ENCODE peak calls at places on chromosomes 6 and 20, in nine cellular contexts. E, C, Y, S, Z, R, B, P and N are unnamed samples. For H3K4me1, the result is how much of the 10 kb centered on the place peaks cover.

GRCh38 chr6:5995705-5996686 is 10.7 kb downstream of the NRN1 start:
- DNase-seq in E (peak), C (peak), Y (no peak), S (peak), Z (no peak), R (no peak), B (no peak), P (peak), N (no peak)

GRCh38 chr6:164014716-164015484 is 600.4 kb downstream of the QKI start:
- DNase-seq in E (no peak), C (no peak), Y (no peak), S (no peak), Z (no peak), R (peak), B (no peak), P (no peak), N (no peak)

GRCh38 chr20:9498322-9498721 is 16.1 kb upstream of the LAMP5 start:
- DNase-seq in E (no peak), C (no peak), Y (no peak), S (no peak), Z (no peak), R (no peak), B (no peak), P (peak), N (no peak)

GRCh38 chr20:19973920-19974620 is 43.1 kb upstream of the NAA20 start:
- DNase-seq in E (no peak), C (no peak), Y (peak), S (peak), Z (peak), R (no peak), B (no peak), P (peak), N (no peak)

GRCh38 chr20:4418141-4418540 is 303.6 kb upstream of the PRND start:
- DNase-seq in E (no peak), C (no peak), Y (no peak), S (no peak), Z (no peak), R (no peak), B (no peak), P (no peak), N (no peak)

GRCh38 chr6:170444811-170445211 is 108.3 kb downstream of the PSMB1 start:
- DNase-seq in E (no peak), C (no peak), Y (no peak), S (no peak), Z (no peak), R (no peak), B (no peak), P (no peak), N (no peak)

GRCh38 chr6:85443720-85444119 is 6.2 kb upstream of the NT5E start:
- DNase-seq in E (no peak), C (no peak), Y (no peak), S (no peak), Z (no peak), R (no peak), B (no peak), P (no peak), N (no peak)

GRCh38 chr20:58208944-58209343 is 19.5 kb downstream of the ANKRD60 start:
- DNase-seq in E (no peak), C (no peak), Y (no peak), S (no peak), Z (no peak), R (no peak), B (no peak), P (no peak), N (no peak)

GRCh38 chr6:141394125-141394536 is 738.6 kb upstream of the GJE1 start:
- DNase-seq in E (no peak), C (no peak), Y (no peak), S (no peak), Z (no peak), R (no peak), B (no peak), P (no peak), N (no peak)

GRCh38 chr6:38554700-38555413 is 84.9 kb downstream of the BTBD9 start:
- DNase-seq in E (no peak), C (no peak), Y (no peak), S (no peak), Z (no peak), R (no peak), B (no peak), P (peak), N (no peak)

GRCh38 chr6:106103728-106104109 is 17.6 kb downstream of the PRDM1 start:
- DNase-seq in E (no peak), C (no peak), Y (peak), S (peak), Z (peak), R (no peak), B (no peak), P (no peak), N (peak)

GRCh38 chr6:143290206-143290605 is 160.3 kb downstream of the ADAT2 start:
- DNase-seq in E (no peak), C (no peak), Y (no peak), S (no peak), Z (no peak), R (no peak), B (no peak), P (no peak), N (no peak)

GRCh38 chr6:132598473-132598872 is 8.9 kb upstream of the TAAR5 start:
- DNase-seq in E (no peak), C (peak), Y (peak), S (no peak), Z (no peak), R (no peak), B (no peak), P (no peak), N (no peak)

GRCh38 chr20:43904195-43904594 is 10.5 kb upstream of the TOX2 start:
- DNase-seq in E (no peak), C (no peak), Y (no peak), S (no peak), Z (no peak), R (no peak), B (no peak), P (no peak), N (no peak)

GRCh38 chr6:149897015-149897697 is 757 bp downstream of the RAET1E start:
- DNase-seq in E (peak), C (no peak), Y (peak), S (peak), Z (peak), R (no peak), B (no peak), P (peak), N (no peak)

GRCh38 chr20:49893242-49894072 is 21.9 kb downstream of the SPATA2 start:
- DNase-seq in E (no peak), C (no peak), Y (no peak), S (no peak), Z (no peak), R (no peak), B (no peak), P (peak), N (no peak)

GRCh38 chr6:3088446-3088845 is 20.2 kb downstream of the RIPK1 start:
- DNase-seq in E (no peak), C (no peak), Y (no peak), S (no peak), Z (no peak), R (no peak), B (no peak), P (peak), N (no peak)

DNA sequence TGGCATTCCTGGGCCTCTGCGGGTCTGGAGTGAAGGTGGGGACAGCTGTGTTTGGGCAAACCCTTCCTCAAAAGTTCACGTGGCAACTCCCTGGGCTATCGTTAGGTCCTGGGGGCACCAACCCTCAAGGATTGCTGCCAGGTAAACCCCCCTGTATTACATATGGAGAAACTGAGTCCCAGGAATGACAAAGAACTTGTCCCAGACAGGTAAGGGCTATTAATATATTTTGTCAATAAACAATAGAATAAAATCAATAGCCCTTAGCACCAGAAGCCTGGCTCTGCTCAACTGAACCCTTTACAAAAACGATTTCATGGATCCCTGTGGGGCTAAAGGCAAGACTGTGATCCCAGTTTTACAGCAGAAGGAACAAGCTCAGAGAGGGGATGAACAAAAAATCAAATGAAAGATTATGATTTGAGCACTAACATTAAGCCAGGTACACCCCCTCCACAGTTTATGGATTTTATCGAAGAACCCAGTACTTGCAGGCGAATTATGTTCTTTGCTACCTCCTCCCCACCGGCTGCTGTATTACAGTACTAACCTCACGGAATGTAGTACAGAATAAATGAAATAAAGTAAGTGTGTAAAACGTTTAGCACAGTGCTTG is 2.7 kb downstream of the ID1 start:
- DNase-seq in E (no peak), C (no peak), Y (no peak), S (no peak), Z (no peak), R (no peak), B (no peak), P (no peak), N (no peak)
- H3K4me1 ChIP-seq in E (under half), C (under half), Y (half or more), S (under half), Z (half or more), R (under half), B (half or more), P (under half), N (under half)

GRCh38 chr6:34333858-34334257 is 58.6 kb downstream of the NUDT3 start:
- DNase-seq in E (no peak), C (no peak), Y (no peak), S (no peak), Z (no peak), R (no peak), B (no peak), P (no peak), N (no peak)
- H3K4me1 ChIP-seq in E (under half), C (under half), Y (under half), S (under half), Z (under half), R (under half), B (under half), P (under half), N (under half)

GRCh38 chr6:250676-251075 is 41.6 kb upstream of the DUSP22 start:
- DNase-seq in E (no peak), C (no peak), Y (no peak), S (no peak), Z (no peak), R (no peak), B (no peak), P (no peak), N (no peak)

GRCh38 chr6:252775-253526 is 39.3 kb upstream of the DUSP22 start:
- DNase-seq in E (no peak), C (no peak), Y (no peak), S (no peak), Z (no peak), R (no peak), B (no peak), P (no peak), N (no peak)

GRCh38 chr6:255418-256090 is 36.7 kb upstream of the DUSP22 start:
- DNase-seq in E (no peak), C (no peak), Y (no peak), S (no peak), Z (no peak), R (no peak), B (no peak), P (no peak), N (no peak)

GRCh38 chr6:254011-254410 is 38.3 kb upstream of the DUSP22 start:
- DNase-seq in E (no peak), C (no peak), Y (no peak), S (no peak), Z (no peak), R (no peak), B (no peak), P (no peak), N (no peak)

DNA sequence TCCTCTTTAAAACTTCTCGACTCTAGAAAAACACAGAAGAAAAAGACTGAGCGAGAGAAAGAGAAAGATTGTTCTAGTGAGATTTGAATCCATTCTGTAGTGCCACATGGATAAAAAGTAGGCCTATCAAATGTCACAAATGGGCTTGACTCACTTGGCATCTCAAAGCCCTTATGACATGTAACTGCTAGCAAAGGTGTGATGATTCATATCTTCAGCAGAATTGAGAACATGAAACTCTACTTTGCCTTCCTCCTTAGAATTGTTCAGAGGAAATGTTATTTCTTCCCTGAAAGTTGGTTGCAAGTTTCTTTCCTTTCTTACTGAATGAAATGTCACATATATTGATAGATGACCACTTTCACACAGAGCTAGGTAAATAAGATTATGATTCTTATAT is 40.4 kb upstream of the DUSP22 start:
- DNase-seq in E (no peak), C (no peak), Y (no peak), S (no peak), Z (no peak), R (no peak), B (no peak), P (no peak), N (no peak)
- H3K4me1 ChIP-seq in E (under half), C (under half), Y (under half), S (under half), Z (under half), R (under half), B (under half), P (under half), N (under half)

GRCh38 chr6:161545741-161546140 is 271.9 kb upstream of the AGPAT4 start:
- DNase-seq in E (no peak), C (no peak), Y (no peak), S (no peak), Z (no peak), R (no peak), B (no peak), P (no peak), N (no peak)
- H3K4me1 ChIP-seq in E (under half), C (under half), Y (under half), S (under half), Z (under half), R (under half), B (under half), P (under half), N (under half)